ENCODE peak calls at places on chromosomes 5 and 9, in seven cellular contexts. One of them, this sample, is unnamed.

GRCh38 chr9:124286292-124286931 is 28.7 kb downstream of the NEK6 start:
- DNase-seq in heart left ventricle: no peak
- DNase-seq in A549: peak
- DNase-seq in transverse colon: peak
- DNase-seq in H1: no peak
- DNase-seq in spleen: no peak
- DNase-seq in adrenal gland: no peak
- DNase-seq in this sample: peak

GRCh38 chr5:57891443-57891842 is 408.8 kb upstream of the ACTBL2 start:
- DNase-seq in heart left ventricle: no peak
- DNase-seq in A549: no peak
- DNase-seq in transverse colon: no peak
- DNase-seq in H1: no peak
- DNase-seq in spleen: no peak
- DNase-seq in adrenal gland: no peak
- DNase-seq in this sample: no peak

GRCh38 chr5:7705261-7705660 is 145.7 kb downstream of the CFAP90 start:
- DNase-seq in heart left ventricle: no peak
- DNase-seq in A549: no peak
- DNase-seq in transverse colon: no peak
- DNase-seq in H1: no peak
- DNase-seq in spleen: no peak
- DNase-seq in adrenal gland: no peak
- DNase-seq in this sample: no peak

GRCh38 chr5:129904102-129904666 is at the start of gene CHSY3:
- DNase-seq in heart left ventricle: peak
- DNase-seq in A549: peak
- DNase-seq in transverse colon: peak
- DNase-seq in H1: peak
- DNase-seq in spleen: peak
- DNase-seq in adrenal gland: peak
- DNase-seq in this sample: peak

GRCh38 chr9:72857632-72858011 is 95.2 kb downstream of the ALDH1A1 start:
- DNase-seq in heart left ventricle: no peak
- DNase-seq in A549: no peak
- DNase-seq in transverse colon: no peak
- DNase-seq in H1: no peak
- DNase-seq in spleen: no peak
- DNase-seq in adrenal gland: no peak
- DNase-seq in this sample: no peak

GRCh38 chr9:124206391-124206790 is 51.4 kb upstream of the NEK6 start:
- DNase-seq in heart left ventricle: no peak
- DNase-seq in A549: no peak
- DNase-seq in transverse colon: no peak
- DNase-seq in H1: no peak
- DNase-seq in spleen: no peak
- DNase-seq in adrenal gland: no peak
- DNase-seq in this sample: no peak

GRCh38 chr5:119996128-119996527 is 366.8 kb downstream of the FAM170A start:
- DNase-seq in heart left ventricle: no peak
- DNase-seq in A549: no peak
- DNase-seq in transverse colon: no peak
- DNase-seq in H1: no peak
- DNase-seq in spleen: no peak
- DNase-seq in adrenal gland: no peak
- DNase-seq in this sample: no peak

GRCh38 chr5:167661605-167662004 is 629.8 kb upstream of the WWC1 start:
- DNase-seq in heart left ventricle: no peak
- DNase-seq in A549: no peak
- DNase-seq in transverse colon: no peak
- DNase-seq in H1: no peak
- DNase-seq in spleen: no peak
- DNase-seq in adrenal gland: no peak
- DNase-seq in this sample: no peak

GRCh38 chr5:112036206-112036605 is 279.2 kb upstream of the NREP start:
- DNase-seq in heart left ventricle: no peak
- DNase-seq in A549: no peak
- DNase-seq in transverse colon: no peak
- DNase-seq in H1: no peak
- DNase-seq in spleen: no peak
- DNase-seq in adrenal gland: no peak
- DNase-seq in this sample: no peak

GRCh38 chr5:91742504-91742903 is 359.4 kb upstream of the ARRDC3 start:
- DNase-seq in heart left ventricle: no peak
- DNase-seq in A549: no peak
- DNase-seq in transverse colon: no peak
- DNase-seq in H1: no peak
- DNase-seq in spleen: no peak
- DNase-seq in adrenal gland: no peak
- DNase-seq in this sample: no peak

GRCh38 chr9:71690058-71690691 is 78.1 kb downstream of the CEMIP2 start:
- DNase-seq in heart left ventricle: no peak
- DNase-seq in A549: no peak
- DNase-seq in transverse colon: no peak
- DNase-seq in H1: no peak
- DNase-seq in spleen: no peak
- DNase-seq in adrenal gland: no peak
- DNase-seq in this sample: no peak

GRCh38 chr9:113355197-113355596 is 5.9 kb downstream of the BSPRY start:
- DNase-seq in heart left ventricle: no peak
- DNase-seq in A549: no peak
- DNase-seq in transverse colon: no peak
- DNase-seq in H1: no peak
- DNase-seq in spleen: no peak
- DNase-seq in adrenal gland: no peak
- DNase-seq in this sample: no peak

GRCh38 chr5:103224118-103224893 is 34.3 kb upstream of the MACIR start:
- DNase-seq in heart left ventricle: no peak
- DNase-seq in A549: no peak
- DNase-seq in transverse colon: peak
- DNase-seq in H1: peak
- DNase-seq in spleen: no peak
- DNase-seq in adrenal gland: peak
- DNase-seq in this sample: peak

GRCh38 chr5:139652788-139653241 is 4.7 kb downstream of the CXXC5 start:
- DNase-seq in heart left ventricle: no peak
- DNase-seq in A549: no peak
- DNase-seq in transverse colon: no peak
- DNase-seq in H1: no peak
- DNase-seq in spleen: no peak
- DNase-seq in adrenal gland: no peak
- DNase-seq in this sample: no peak

GRCh38 chr9:137077010-137077747 is at the start of gene UAP1L1:
- DNase-seq in heart left ventricle: peak
- DNase-seq in A549: no peak
- DNase-seq in transverse colon: peak
- DNase-seq in H1: peak
- DNase-seq in spleen: peak
- DNase-seq in adrenal gland: peak
- DNase-seq in this sample: no peak

GRCh38 chr9:89952401-89952800 is 347.6 kb downstream of the GADD45G start:
- DNase-seq in heart left ventricle: no peak
- DNase-seq in A549: no peak
- DNase-seq in transverse colon: no peak
- DNase-seq in H1: no peak
- DNase-seq in spleen: no peak
- DNase-seq in adrenal gland: no peak
- DNase-seq in this sample: no peak

GRCh38 chr5:56175465-56175864 is 57.7 kb downstream of the ANKRD55 start:
- DNase-seq in heart left ventricle: peak
- DNase-seq in A549: no peak
- DNase-seq in transverse colon: no peak
- DNase-seq in H1: no peak
- DNase-seq in spleen: no peak
- DNase-seq in adrenal gland: peak
- DNase-seq in this sample: no peak
- TF ChIP-seq POLR2A in heart left ventricle: no peak
- TF ChIP-seq POLR2A in A549: no peak
- TF ChIP-seq POLR2A in transverse colon: no peak
- TF ChIP-seq POLR2A in H1: no peak
- TF ChIP-seq POLR2A in spleen: no peak
- TF ChIP-seq POLR2A in adrenal gland: no peak
- TF ChIP-seq POLR2A in this sample: no peak

DNA sequence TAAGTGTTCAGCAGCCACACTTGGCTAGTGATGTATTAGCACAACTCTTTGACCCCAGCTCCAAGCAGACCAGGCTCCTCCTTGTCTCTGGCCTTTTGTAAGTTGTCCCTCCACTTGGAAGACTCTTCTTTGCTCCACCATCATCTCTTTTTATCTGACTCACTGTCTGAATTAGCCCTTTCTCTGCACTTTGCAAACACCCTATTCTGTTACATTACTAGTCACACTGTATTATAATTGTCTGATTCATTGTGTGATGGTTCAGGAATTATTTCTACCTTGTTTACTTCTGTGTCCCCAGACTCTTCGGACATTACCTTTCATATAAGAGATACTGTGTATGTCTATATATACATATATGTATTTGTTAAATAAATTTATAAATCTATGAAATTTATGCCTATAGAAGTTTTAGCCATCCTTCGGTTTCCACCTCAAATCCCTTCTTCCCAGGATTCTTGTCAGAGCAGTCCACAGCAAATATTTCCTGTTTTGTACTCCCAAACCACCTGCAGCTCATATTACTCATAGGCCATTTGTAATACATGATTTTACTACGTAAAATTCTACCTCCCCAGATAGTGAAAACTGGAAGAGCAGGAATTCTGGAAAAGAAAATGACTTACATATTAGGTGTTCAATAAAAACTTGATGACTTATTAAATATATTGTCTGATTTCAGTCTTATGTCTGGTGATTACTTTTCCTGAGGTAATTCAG is 69.0 kb downstream of the MTAP start:
- DNase-seq in heart left ventricle: no peak
- DNase-seq in A549: no peak
- DNase-seq in transverse colon: no peak
- DNase-seq in H1: no peak
- DNase-seq in spleen: no peak
- DNase-seq in adrenal gland: no peak
- DNase-seq in this sample: no peak
- TF ChIP-seq CTCF in heart left ventricle: no peak
- TF ChIP-seq CTCF in A549: no peak
- TF ChIP-seq CTCF in transverse colon: no peak
- TF ChIP-seq CTCF in H1: no peak
- TF ChIP-seq CTCF in spleen: no peak
- TF ChIP-seq CTCF in adrenal gland: no peak
- TF ChIP-seq CTCF in this sample: no peak

GRCh38 chr5:132291026-132291425 is 3.2 kb upstream of the SLC22A4 start:
- DNase-seq in heart left ventricle: no peak
- DNase-seq in A549: no peak
- DNase-seq in transverse colon: no peak
- DNase-seq in H1: no peak
- DNase-seq in spleen: no peak
- DNase-seq in adrenal gland: peak
- DNase-seq in this sample: no peak

GRCh38 chr5:132295505-132296411 is 1.6 kb downstream of the SLC22A4 start:
- DNase-seq in heart left ventricle: no peak
- DNase-seq in A549: no peak
- DNase-seq in transverse colon: no peak
- DNase-seq in H1: no peak
- DNase-seq in spleen: no peak
- DNase-seq in adrenal gland: no peak
- DNase-seq in this sample: no peak

GRCh38 chr5:132294728-132295504 is 722 bp downstream of the SLC22A4 start:
- DNase-seq in heart left ventricle: peak
- DNase-seq in A549: peak
- DNase-seq in transverse colon: peak
- DNase-seq in H1: no peak
- DNase-seq in spleen: peak
- DNase-seq in adrenal gland: peak
- DNase-seq in this sample: peak

GRCh38 chr5:132293992-132294727 is at the start of gene SLC22A4:
- DNase-seq in heart left ventricle: peak
- DNase-seq in A549: peak
- DNase-seq in transverse colon: peak
- DNase-seq in H1: peak
- DNase-seq in spleen: peak
- DNase-seq in adrenal gland: peak
- DNase-seq in this sample: peak

DNA sequence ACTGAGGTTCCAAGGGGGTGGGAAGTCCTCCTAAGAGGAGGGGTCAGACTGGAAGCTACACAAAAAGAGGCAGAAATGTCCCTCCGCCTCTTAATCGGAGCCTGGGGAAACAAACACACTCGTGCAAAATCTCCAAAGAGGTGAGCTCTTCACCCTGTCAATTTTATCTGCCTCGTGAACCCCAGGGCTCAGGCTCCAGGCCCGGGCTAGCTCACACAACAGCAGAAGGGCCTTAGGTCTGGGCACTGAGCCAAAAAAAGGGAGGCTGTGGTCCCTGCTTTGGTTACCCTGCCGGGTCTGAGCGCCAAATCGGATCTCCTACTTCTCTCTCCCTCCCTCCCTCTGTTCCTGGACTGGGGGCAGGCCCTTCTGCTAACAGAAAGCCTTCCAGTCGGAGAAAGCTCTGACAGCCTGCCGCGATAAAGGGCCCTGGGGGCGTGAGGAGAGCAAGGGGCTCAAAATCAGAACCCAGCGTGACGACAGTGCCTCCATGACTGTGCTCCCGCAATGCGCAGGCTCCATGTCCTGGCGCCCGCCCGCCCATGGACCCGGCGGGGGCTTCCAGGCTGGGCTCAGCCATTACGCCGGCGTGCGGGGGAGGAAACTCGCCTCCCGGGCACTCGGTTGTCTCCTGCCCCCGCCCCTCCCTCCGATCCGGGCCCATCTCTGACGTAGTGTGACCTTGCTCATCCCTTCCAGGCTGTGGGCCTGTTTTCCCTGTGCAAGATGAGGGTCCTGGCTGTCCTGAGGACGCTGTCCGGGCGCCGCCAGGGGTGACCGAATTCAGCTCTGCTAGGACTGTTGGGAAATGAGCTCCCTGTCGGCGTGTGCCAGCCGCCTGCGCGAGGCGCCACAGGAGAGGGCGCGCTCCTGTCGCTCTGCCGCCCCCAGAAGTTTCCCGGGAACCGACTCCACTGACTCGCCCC is 865 bp upstream of the SLC22A4 start:
- DNase-seq in heart left ventricle: peak
- DNase-seq in A549: peak
- DNase-seq in transverse colon: peak
- DNase-seq in H1: peak
- DNase-seq in spleen: peak
- DNase-seq in adrenal gland: peak
- DNase-seq in this sample: peak
- TF ChIP-seq POLR2A in heart left ventricle: no peak
- TF ChIP-seq POLR2A in A549: peak
- TF ChIP-seq POLR2A in transverse colon: no peak
- TF ChIP-seq POLR2A in H1: peak
- TF ChIP-seq POLR2A in spleen: no peak
- TF ChIP-seq POLR2A in adrenal gland: peak
- TF ChIP-seq POLR2A in this sample: peak

GRCh38 chr5:9288234-9288633 is 257.6 kb downstream of the SEMA5A start:
- DNase-seq in heart left ventricle: peak
- DNase-seq in A549: no peak
- DNase-seq in transverse colon: no peak
- DNase-seq in H1: peak
- DNase-seq in spleen: no peak
- DNase-seq in adrenal gland: no peak
- DNase-seq in this sample: no peak
- TF ChIP-seq CTCF in heart left ventricle: no peak
- TF ChIP-seq CTCF in A549: no peak
- TF ChIP-seq CTCF in transverse colon: no peak
- TF ChIP-seq CTCF in H1: no peak
- TF ChIP-seq CTCF in spleen: no peak
- TF ChIP-seq CTCF in adrenal gland: no peak
- TF ChIP-seq CTCF in this sample: no peak